ENCODE peak calls at places on chromosomes 5 and 9, in four cellular contexts. K is heart right ventricle; L is stimulated activated CD4-positive, alpha-beta T cell treated with anti-CD3 and anti-CD28 coated beads, Interleukin-1b, Interleukin-23, amount 100 ng/mL, for 1 hour; V is stimulated activated CD8-positive, alpha-beta memory T cell treated with anti-CD3 and anti-CD28 coated beads, Interleukin-4, amount 100 ng/mL, for 1 hour. J is an unnamed sample.

GRCh38 chr5:144017631-144018030 is 152.8 kb downstream of the YIPF5 start:
- DNase-seq in V (no peak), L (no peak), K (no peak), J (no peak)

GRCh38 chr5:7813007-7813406 is 37.9 kb downstream of the CFAP90 start:
- DNase-seq in L (no peak), V (no peak), K (no peak), J (no peak)

GRCh38 chr9:135641745-135642144 is 2.4 kb upstream of the GLT6D1 start:
- DNase-seq in L (no peak), K (no peak), V (no peak), J (no peak)

GRCh38 chr9:91500509-91501011 is 76.9 kb upstream of the NFIL3 start:
- DNase-seq in K (no peak), L (no peak), V (no peak), J (no peak)

GRCh38 chr9:123478967-123479602 is 123.1 kb downstream of the CRB2 start:
- DNase-seq in L (no peak), K (no peak), V (no peak), J (no peak)

GRCh38 chr9:129561594-129562281 is 59.2 kb downstream of the C9orf50 start:
- DNase-seq in K (no peak), V (no peak), L (no peak), J (no peak)

GRCh38 chr9:70422371-70423043 is 8.1 kb upstream of the KLF9 start:
- DNase-seq in K (no peak), V (no peak), L (no peak), J (no peak)

GRCh38 chr5:169335806-169336205 is 34.9 kb upstream of the SLIT3 start:
- DNase-seq in V (no peak), L (no peak), K (no peak), J (no peak)

GRCh38 chr9:16180546-16180945 is 627.7 kb downstream of the CCDC171 start:
- DNase-seq in V (no peak), L (no peak), K (no peak), J (no peak)

GRCh38 chr5:112878760-112879159 is 17.7 kb downstream of the SRP19 start:
- DNase-seq in L (peak), K (no peak), V (no peak), J (no peak)

GRCh38 chr5:145511351-145511750 is 323.8 kb downstream of the PRELID2 start:
- DNase-seq in L (no peak), V (no peak), K (no peak), J (no peak)

GRCh38 chr5:160175438-160176218 is 53.7 kb upstream of the FABP6 start:
- DNase-seq in V (no peak), L (no peak), K (peak), J (peak)

GRCh38 chr5:96816430-96816939 is 8.7 kb upstream of the ERAP1 start:
- DNase-seq in L (no peak), K (no peak), V (no peak), J (no peak)

GRCh38 chr9:128528445-128529160 is 23.8 kb upstream of the SPTAN1 start:
- DNase-seq in V (no peak), L (no peak), K (no peak), J (no peak)

GRCh38 chr5:6712136-6712581 is 1.1 kb upstream of the TENT4A start:
- DNase-seq in K (peak), L (no peak), V (no peak), J (peak)

GRCh38 chr9:86353591-86354047 is 591 bp downstream of the TUT7 start:
- DNase-seq in L (no peak), K (no peak), V (no peak), J (no peak)

GRCh38 chr5:114448496-114448895 is 86.6 kb downstream of the KCNN2 start:
- DNase-seq in L (no peak), K (no peak), V (no peak), J (no peak)

GRCh38 chr5:37615184-37615583 is 224.7 kb downstream of the GDNF start:
- DNase-seq in V (no peak), L (no peak), K (no peak), J (no peak)

GRCh38 chr5:122311888-122312669 is at the start of gene SNCAIP:
- DNase-seq in K (peak), V (no peak), L (no peak), J (no peak)

GRCh38 chr5:106822851-106823250 is 847.9 kb downstream of the EFNA5 start:
- DNase-seq in L (no peak), K (no peak), V (no peak), J (no peak)

GRCh38 chr5:68924490-68925145 is 169.2 kb upstream of the SLC30A5 start:
- DNase-seq in K (no peak), L (no peak), V (no peak), J (no peak)

GRCh38 chr5:19058216-19058615 is 929.8 kb downstream of the CDH18 start:
- DNase-seq in K (no peak), V (no peak), L (no peak), J (no peak)

GRCh38 chr5:126692971-126693370 is 84.0 kb upstream of the LMNB1 start:
- DNase-seq in L (no peak), V (no peak), K (no peak), J (peak)

GRCh38 chr5:96434201-96434645 is 1.2 kb upstream of the PCSK1 start:
- DNase-seq in L (peak), K (peak), V (no peak), J (no peak)

GRCh38 chr9:127555830-127556820 is 56.0 kb upstream of the STXBP1 start:
- DNase-seq in V (no peak), K (peak), L (no peak), J (no peak)

GRCh38 chr5:113081881-113082546 is 105.4 kb downstream of the DCP2 start:
- DNase-seq in K (no peak), L (no peak), V (no peak), J (no peak)

GRCh38 chr9:128304971-128305288 is 17.3 kb downstream of the TRUB2 start:
- DNase-seq in V (no peak), L (no peak), K (no peak), J (no peak)

GRCh38 chr9:21334603-21334968 is 618 bp downstream of the KLHL9 start:
- DNase-seq in L (no peak), K (no peak), V (no peak), J (no peak)

GRCh38 chr9:130713286-130713975 is 19.9 kb downstream of the EXOSC2 start:
- DNase-seq in K (no peak), V (no peak), L (no peak), J (no peak)

J was measured in cerebellar nuclear complex.